ENCODE peak calls at places on chromosome 9, in ten cellular contexts. E is lower leg skin; K is PC-3; W is cardiac muscle cell; T is neural progenitor cell; J is AG04449; G is right atrium auricular region; N is RWPE1; P is adrenal gland; H is CD4-positive, alpha-beta T cell. O is an unnamed sample.

GRCh38 chr9:12723409-12724028 is 30.3 kb downstream of the TYRP1 start:
- DNase-seq in E (no peak), K (peak; percentile 50), W (peak; percentile 2), T (no peak), J (no peak), G (no peak), N (no peak), P (no peak), H (no peak), O (no peak)

GRCh38 chr9:124450241-124450924 is at the start of gene ADGRD2:
- DNase-seq in E (no peak), K (peak; percentile 20), W (peak; percentile 72), T (peak; percentile 89), J (no peak), G (no peak), N (peak; percentile 58), P (peak; percentile 29), H (no peak), O (peak; percentile 81)

GRCh38 chr9:137445930-137446431 is 4.8 kb upstream of the ENTPD8 start:
- DNase-seq in E (no peak), K (no peak), W (no peak), T (no peak), J (no peak), G (no peak), N (no peak), P (no peak), H (no peak), O (no peak)

GRCh38 chr9:76701441-76702031 is 62.7 kb upstream of the PCA3 start:
- DNase-seq in E (no peak), K (no peak), W (no peak), T (peak; percentile 78), J (no peak), G (no peak), N (no peak), P (no peak), H (no peak), O (no peak)

GRCh38 chr9:34514816-34515215 is 8.0 kb downstream of the ENHO start:
- DNase-seq in E (no peak), K (no peak), W (no peak), T (no peak), J (no peak), G (no peak), N (no peak), P (no peak), H (no peak), O (no peak)

GRCh38 chr9:137534256-137535119 is 15.7 kb downstream of the PNPLA7 start:
- DNase-seq in E (no peak), K (peak; percentile 79), W (peak; percentile 72), T (peak; percentile 52), J (no peak), G (no peak), N (peak; percentile 76), P (peak; percentile 53), H (no peak), O (no peak)

GRCh38 chr9:14271078-14271673 is 42.8 kb downstream of the NFIB start:
- DNase-seq in E (peak; percentile 92), K (peak; percentile 51), W (peak; percentile 8), T (peak; percentile 43), J (no peak), G (no peak), N (peak; percentile 5), P (peak; percentile 66), H (no peak), O (peak; percentile 16)

GRCh38 chr9:99389087-99390033 is 167.3 kb downstream of the SEC61B start:
- DNase-seq in E (no peak), K (peak; percentile 7), W (no peak), T (no peak), J (no peak), G (no peak), N (peak; percentile 94), P (no peak), H (no peak), O (no peak)

GRCh38 chr9:38067611-38067891 is 1.5 kb downstream of the SHB start:
- DNase-seq in E (no peak), K (no peak), W (peak; percentile 25), T (peak; percentile 55), J (no peak), G (no peak), N (no peak), P (no peak), H (no peak), O (peak; percentile 50)

GRCh38 chr9:126902160-126902559 is 12.4 kb upstream of the RALGPS1 start:
- DNase-seq in E (no peak), K (no peak), W (no peak), T (no peak), J (no peak), G (no peak), N (no peak), P (no peak), H (no peak), O (no peak)

GRCh38 chr9:115717298-115717697 is 436.3 kb upstream of the PAPPA start:
- DNase-seq in E (no peak), K (no peak), W (no peak), T (no peak), J (no peak), G (no peak), N (no peak), P (no peak), H (no peak), O (no peak)

DNA sequence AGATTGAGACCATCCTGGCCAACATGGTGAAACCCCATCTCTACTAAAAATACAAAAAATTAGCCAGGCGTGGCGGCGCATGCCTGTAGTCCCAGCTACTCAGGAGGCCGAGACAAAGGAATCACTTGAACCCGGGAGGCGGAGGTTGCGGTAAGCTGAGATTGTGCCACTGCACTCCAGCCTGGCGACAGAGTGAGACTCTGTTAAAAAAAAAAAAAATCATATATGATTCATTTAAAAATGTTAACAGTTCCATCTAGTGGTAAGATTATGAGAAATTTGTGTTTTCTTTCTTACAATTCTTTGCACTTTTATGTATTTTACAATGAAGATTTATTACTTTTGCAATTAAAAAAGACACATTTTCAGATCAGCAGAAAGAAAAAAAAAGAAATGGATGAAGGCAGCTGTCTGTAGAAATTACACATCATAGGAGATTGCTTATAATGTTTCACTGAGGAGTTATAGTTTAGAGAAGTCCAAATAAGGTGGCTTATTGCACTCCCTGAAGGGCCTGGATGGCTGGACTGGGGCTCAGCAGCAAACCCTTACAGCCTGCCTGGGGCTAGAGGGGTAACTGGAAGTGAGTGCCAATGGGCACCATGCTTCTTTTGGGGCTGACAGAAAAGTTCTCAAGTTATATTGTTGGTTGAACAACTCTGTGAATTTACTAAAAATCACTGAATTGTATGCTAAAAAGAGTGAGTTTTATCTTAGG is 20.2 kb downstream of the C9orf153 start:
- DNase-seq in E (no peak), K (peak; percentile 35), W (no peak), T (no peak), J (no peak), G (no peak), N (no peak), P (no peak), H (no peak), O (no peak)
- TF ChIP-seq CTCF in E (no peak), K (peak; percentile 39), W (peak; percentile 6), T (no peak), J (no peak), G (no peak), N (peak; percentile 7), P (peak; percentile 13), H (no peak), O (no peak)

DNA sequence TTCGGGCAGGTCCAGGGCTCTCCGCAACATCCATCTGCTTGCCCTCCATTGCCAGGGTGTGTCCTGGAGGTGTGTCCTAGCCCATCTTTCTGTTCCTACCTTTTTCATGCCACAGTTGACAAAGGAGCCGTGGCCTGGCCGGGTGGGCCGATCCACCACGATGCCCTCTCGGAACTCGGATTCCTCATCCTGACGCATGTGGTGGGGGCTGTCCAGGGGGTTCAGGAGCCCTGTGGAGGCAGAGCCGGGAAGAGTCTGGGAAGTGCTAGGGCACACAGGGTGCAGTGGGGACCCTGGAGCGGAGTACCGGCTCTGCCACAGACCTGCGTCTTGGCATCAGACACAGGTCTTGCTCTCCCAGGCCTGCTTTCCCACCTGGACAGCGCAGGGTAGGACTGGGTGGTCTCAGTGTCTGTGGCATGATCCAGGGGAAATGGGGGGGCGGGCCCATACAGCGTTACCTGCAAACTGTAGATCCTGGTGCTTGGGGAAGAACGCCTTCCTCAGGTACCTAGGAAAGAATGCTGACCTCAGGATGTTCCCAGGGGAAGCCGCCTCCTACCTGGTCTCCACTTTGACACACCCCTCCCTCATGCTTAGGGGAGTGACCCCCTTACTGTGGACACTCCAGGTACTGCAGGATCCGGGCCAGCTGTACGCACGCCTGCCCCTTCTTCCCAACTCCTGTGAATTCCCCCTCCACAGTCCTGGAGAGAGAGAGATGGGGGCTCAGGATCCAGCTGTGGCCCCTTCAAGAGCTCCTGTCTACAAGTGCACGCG is 3.5 kb downstream of the SPOUT1 start:
- DNase-seq in E (no peak), K (no peak), W (no peak), T (no peak), J (no peak), G (no peak), N (no peak), P (no peak), H (no peak), O (no peak)
- TF ChIP-seq CTCF in E (no peak), K (no peak), W (no peak), T (peak; percentile 6), J (no peak), G (no peak), N (no peak), P (no peak), H (no peak), O (no peak)

GRCh38 chr9:30964332-30964731 is 1420.1 kb upstream of the ACO1 start:
- DNase-seq in E (no peak), K (no peak), W (no peak), T (no peak), J (no peak), G (no peak), N (no peak), P (no peak), H (no peak), O (no peak)

GRCh38 chr9:30970186-30970585 is 1414.3 kb upstream of the ACO1 start:
- DNase-seq in E (no peak), K (no peak), W (no peak), T (no peak), J (no peak), G (no peak), N (no peak), P (no peak), H (no peak), O (no peak)

GRCh38 chr9:30972654-30973053 is 1411.8 kb upstream of the ACO1 start:
- DNase-seq in E (no peak), K (no peak), W (no peak), T (no peak), J (no peak), G (no peak), N (no peak), P (no peak), H (no peak), O (no peak)

DNA sequence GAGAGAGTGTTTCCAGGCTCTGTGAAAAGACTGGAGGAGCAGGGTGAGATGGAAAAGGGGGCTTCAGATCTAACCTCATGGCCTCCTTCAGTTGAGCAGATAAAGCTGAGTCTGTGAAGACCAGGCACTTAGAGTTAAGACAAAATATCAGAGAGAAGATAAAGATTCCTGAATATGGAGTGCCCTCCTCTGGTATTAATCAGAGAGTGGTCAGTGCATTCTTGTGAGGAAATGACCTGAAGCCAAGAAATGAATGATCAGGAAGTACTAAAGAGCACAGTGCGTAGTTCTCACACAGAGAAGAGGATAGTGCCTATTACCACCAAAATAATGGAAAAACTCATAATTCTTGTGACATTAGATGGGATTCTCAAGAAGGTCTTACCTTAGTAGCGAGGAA is 1417.0 kb upstream of the ACO1 start:
- DNase-seq in E (no peak), K (peak; percentile 3), W (peak; percentile 15), T (no peak), J (no peak), G (no peak), N (peak; percentile 11), P (no peak), H (no peak), O (no peak)
- TF ChIP-seq CTCF in E (no peak), K (peak; percentile 37), W (no peak), T (peak; percentile 28), J (no peak), G (no peak), N (peak; percentile 8), P (no peak), H (no peak), O (no peak)

GRCh38 chr9:9499546-9499945 is 1113.3 kb downstream of the PTPRD start:
- DNase-seq in E (no peak), K (no peak), W (no peak), T (no peak), J (no peak), G (no peak), N (no peak), P (no peak), H (no peak), O (no peak)
- TF ChIP-seq CTCF in E (no peak), K (no peak), W (no peak), T (peak; percentile 34), J (no peak), G (no peak), N (no peak), P (no peak), H (no peak), O (no peak)

O was measured in nephron progenitor cell.